ENCODE peak calls at places on chromosome 19, in seven cellular contexts. L is effector memory CD4-positive, alpha-beta T cell; I is breast epithelium; S is cardiac muscle cell; M is gastrocnemius medialis; F is lower lobe of right lung; P is stomach. Y is an unnamed sample. For H3K36me3 and H3K4me1, the result is how much of the 10 kb centered on the place peaks cover.

GRCh38 chr19:50817941-50818858 is 5.4 kb downstream of the KLK1 start:
- DNase-seq in I (no peak), F (peak), L (no peak), M (no peak), P (peak), S (peak), Y (no peak)

GRCh38 chr19:48398329-48399235 is 5.1 kb downstream of the GRIN2D start:
- DNase-seq in S (peak), I (no peak), F (peak), P (peak), M (no peak), L (peak), Y (no peak)

GRCh38 chr19:22335716-22336115 is 49.5 kb downstream of the ZNF729 start:
- DNase-seq in M (no peak), P (no peak), S (no peak), I (no peak), F (no peak), L (no peak), Y (no peak)

GRCh38 chr19:29093553-29093908 is 119.4 kb downstream of the UQCRFS1 start:
- DNase-seq in S (no peak), F (no peak), L (no peak), I (no peak), P (no peak), M (no peak), Y (no peak)

GRCh38 chr19:34275705-34276104 is 21.4 kb downstream of the GARRE1 start:
- DNase-seq in M (no peak), I (no peak), L (no peak), P (no peak), S (no peak), F (no peak), Y (no peak)

GRCh38 chr19:11267316-11268085 is 5.2 kb upstream of the DOCK6 start:
- DNase-seq in S (no peak), P (no peak), M (no peak), F (no peak), L (no peak), I (no peak), Y (no peak)

GRCh38 chr19:2552859-2553258 is 76.9 kb downstream of the GADD45B start:
- DNase-seq in L (peak), M (no peak), I (no peak), S (no peak), F (peak), P (no peak), Y (no peak)

GRCh38 chr19:56149656-56150038 is 8.6 kb downstream of the ZNF444 start:
- DNase-seq in L (no peak), S (no peak), F (no peak), I (no peak), M (no peak), P (no peak), Y (no peak)

GRCh38 chr19:50669319-50670101 is 20.3 kb downstream of the C19orf81 start:
- DNase-seq in M (no peak), I (no peak), P (peak), F (no peak), L (no peak), S (peak), Y (peak)

DNA sequence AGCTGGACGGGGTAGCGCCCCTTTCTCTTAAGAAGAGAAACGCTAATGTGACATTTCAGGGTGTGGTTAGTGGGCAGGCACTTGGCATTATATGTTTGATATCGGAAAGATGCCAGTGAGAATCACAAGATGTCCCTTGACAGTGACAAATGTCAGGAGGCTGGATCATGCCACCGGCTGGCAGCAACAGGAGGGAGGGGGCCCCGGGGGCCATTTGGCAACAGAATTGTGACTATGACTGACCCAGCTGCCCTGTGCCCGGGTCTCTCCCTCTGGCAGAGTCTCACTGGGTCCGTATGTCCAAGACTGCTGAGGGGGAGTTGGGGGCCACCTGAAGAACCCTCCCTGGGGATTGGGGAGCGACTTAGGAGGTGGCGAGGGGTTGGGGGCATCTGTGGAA is 4.8 kb downstream of the DCAF15 start:
- DNase-seq in M (peak), I (no peak), S (no peak), L (no peak), F (no peak), P (no peak), Y (no peak)
- H3K36me3 ChIP-seq in M (under half), I (under half), S (under half), L (half or more), F (half or more), P (half or more), Y (half or more)

GRCh38 chr19:44796701-44797115 is 12.2 kb upstream of the BCAM start:
- DNase-seq in M (peak), P (peak), I (peak), F (no peak), L (no peak), S (peak), Y (no peak)
- H3K27ac ChIP-seq in M (peak), P (peak), I (peak), F (peak), L (no peak), S (peak), Y (no peak)

GRCh38 chr19:10010247-10010691 is at the start of gene COL5A3:
- DNase-seq in M (peak), I (no peak), F (peak), L (no peak), P (peak), S (no peak), Y (no peak)
- H3K4me1 ChIP-seq in M (under half), I (under half), F (under half), L (under half), P (under half), S (under half), Y (under half)

DNA sequence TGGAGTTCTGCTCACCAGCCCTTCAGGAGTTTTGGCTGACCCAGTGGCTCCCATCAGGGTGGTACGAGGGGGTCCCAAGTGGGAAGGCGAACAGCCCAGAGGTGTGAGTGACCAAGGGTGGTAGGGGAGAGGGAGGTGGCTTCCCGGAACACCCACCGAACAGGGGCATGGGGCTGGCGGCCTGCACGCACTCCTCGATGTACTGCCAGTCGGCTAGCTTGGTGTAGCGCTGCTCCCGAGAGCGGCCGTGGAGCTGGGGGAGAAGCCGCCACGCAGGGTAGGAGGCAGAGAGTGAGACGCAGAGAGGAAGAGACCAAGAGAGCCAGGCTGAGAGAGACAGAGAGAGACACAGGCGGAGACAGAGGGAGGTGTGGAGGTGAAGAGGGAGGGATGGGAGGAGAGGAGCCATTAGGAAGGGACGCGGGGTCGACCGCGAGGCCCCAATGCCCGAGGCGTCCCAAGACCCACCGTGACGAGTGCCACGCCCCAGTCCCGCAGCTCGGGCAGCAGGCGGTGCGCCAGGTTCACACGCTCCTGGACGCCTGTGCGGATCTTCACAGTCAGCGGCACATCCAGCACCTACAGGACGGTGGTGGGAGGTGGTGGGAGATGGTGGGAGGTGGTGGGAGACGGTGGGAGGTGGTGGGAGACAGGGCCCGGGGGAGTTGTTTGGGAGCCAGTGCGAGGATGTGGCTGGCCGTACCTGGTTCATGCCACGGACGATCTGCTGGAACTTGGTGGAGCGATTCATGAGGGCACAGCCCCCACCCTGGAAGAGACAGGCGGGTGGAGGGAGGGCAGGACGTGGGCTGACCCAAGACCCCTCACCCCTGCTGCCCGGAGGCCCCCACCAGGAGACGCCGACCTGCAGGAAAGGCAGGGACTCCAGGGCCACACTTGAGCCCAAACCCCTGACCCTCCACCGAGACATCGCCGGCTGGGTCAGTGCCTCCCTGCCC is 2.3 kb upstream of the PRR22 start:
- DNase-seq in F (no peak), L (no peak), M (no peak), S (no peak), I (no peak), P (no peak), Y (no peak)
- H3K36me3 ChIP-seq in F (half or more), L (half or more), M (under half), S (under half), I (under half), P (half or more), Y (under half)

GRCh38 chr19:46904114-46905060 is 43.6 kb downstream of the ARHGAP35 start:
- DNase-seq in I (no peak), P (no peak), M (no peak), L (no peak), S (no peak), F (no peak), Y (peak)
- H3K27ac ChIP-seq in I (peak), P (peak), M (peak), L (no peak), S (peak), F (peak), Y (peak)

GRCh38 chr19:54282706-54283105 is 1.8 kb upstream of the LILRB2 start:
- DNase-seq in F (no peak), S (no peak), I (no peak), P (no peak), M (no peak), L (no peak), Y (no peak)

DNA sequence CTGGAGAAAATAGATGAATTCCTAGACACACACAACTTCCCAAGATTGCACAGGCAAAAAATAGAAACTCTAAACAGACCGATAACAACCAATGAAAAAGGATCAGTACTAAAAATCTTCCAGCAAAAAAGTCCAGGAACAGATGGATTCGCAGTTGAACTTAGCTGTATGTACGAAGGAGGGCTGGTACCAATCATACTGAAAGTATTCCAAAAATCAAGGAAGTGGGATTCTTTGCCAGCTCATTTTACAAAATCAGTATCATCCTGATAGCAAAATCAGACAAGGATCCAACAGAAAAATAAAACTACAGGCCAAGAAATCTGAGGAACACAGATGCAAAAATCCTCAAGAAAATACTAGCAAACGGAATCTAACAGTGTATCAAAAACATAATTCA is 6.5 kb upstream of the LILRB2 start:
- DNase-seq in P (no peak), M (no peak), S (no peak), I (no peak), L (no peak), F (no peak), Y (no peak)
- H3K4me1 ChIP-seq in P (under half), M (under half), S (under half), I (under half), L (under half), F (under half), Y (under half)

GRCh38 chr19:18991468-18991867 is 41.8 kb downstream of the SUGP2 start:
- DNase-seq in I (no peak), P (no peak), S (no peak), F (no peak), M (no peak), L (no peak), Y (no peak)

GRCh38 chr19:18995804-18996241 is 37.5 kb downstream of the SUGP2 start:
- DNase-seq in M (no peak), I (no peak), P (peak), F (peak), S (peak), L (no peak), Y (peak)

GRCh38 chr19:18991050-18991449 is 42.3 kb downstream of the SUGP2 start:
- DNase-seq in P (no peak), I (no peak), F (no peak), L (no peak), S (peak), M (no peak), Y (no peak)

GRCh38 chr19:18990128-18990708 is 43.1 kb downstream of the SUGP2 start:
- DNase-seq in S (no peak), F (no peak), P (no peak), I (no peak), M (no peak), L (no peak), Y (no peak)

GRCh38 chr19:18992696-18993095 is 40.6 kb downstream of the SUGP2 start:
- DNase-seq in P (no peak), S (no peak), F (no peak), M (no peak), I (no peak), L (no peak), Y (no peak)
- H3K36me3 ChIP-seq in P (half or more), S (under half), F (half or more), M (under half), I (under half), L (under half), Y (under half)

DNA sequence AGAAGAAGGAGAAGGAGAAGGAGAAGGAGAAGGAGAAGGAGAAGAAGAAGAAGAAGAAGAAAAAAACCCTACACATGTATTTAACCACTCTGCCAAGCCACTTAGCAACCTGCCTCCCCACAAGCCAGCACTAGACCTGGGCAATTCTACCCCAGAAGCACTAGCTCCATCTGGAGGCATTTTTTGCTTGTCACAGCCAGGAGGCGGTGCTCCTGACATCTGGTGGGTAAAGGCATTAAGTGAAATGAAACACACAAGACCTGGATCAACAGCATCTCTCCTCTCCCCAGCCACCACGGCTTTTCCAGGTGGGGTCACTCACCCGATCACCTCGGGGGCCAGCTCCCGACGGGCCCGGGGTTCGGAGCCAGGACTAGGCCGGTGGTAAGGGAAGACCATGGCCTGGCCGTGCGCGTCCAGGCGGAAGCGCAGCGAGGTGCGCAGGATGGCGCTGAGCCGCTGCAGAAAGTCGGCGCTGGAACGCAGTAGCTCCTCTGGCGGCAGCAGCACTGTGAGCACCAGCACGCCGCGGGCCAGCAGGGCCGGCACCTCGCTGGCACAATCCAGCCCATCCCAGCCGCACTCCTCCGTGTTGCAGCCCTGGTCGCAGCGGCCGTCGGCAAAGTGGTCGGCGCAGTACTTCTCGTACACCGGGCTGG is 26.9 kb downstream of the NOTCH3 start:
- DNase-seq in I (no peak), S (no peak), M (no peak), L (no peak), P (no peak), F (no peak), Y (no peak)
- H3K27ac ChIP-seq in I (no peak), S (no peak), M (no peak), L (no peak), P (no peak), F (no peak), Y (no peak)

Y was measured in SJCRH30.